ENCODE peak calls at places on chromosomes 7 and 10, in seven cellular contexts. T is WERI-Rb-1, L is cardiac muscle cell, E is psoas muscle, P is left lung, H is GM12878, A is brain microvascular endothelial cell. Q is an unnamed sample.

GRCh38 chr7:1794888-1795542 is 124.9 kb downstream of the ELFN1 start:
- DNase-seq in T (no peak), L (no peak), E (no peak), P (no peak), H (no peak), A (no peak), Q (no peak)

GRCh38 chr10:127132434-127132833 is 64.0 kb downstream of the INSYN2A start:
- DNase-seq in T (no peak), L (no peak), E (no peak), P (peak; percentile 57), H (no peak), A (no peak), Q (no peak)

GRCh38 chr10:57142925-57143576 is 782.0 kb upstream of the ZWINT start:
- DNase-seq in T (no peak), L (peak; percentile 1), E (no peak), P (no peak), H (no peak), A (no peak), Q (no peak)

GRCh38 chr10:93165367-93165766 is 91.7 kb downstream of the CYP26A1 start:
- DNase-seq in T (no peak), L (no peak), E (no peak), P (no peak), H (no peak), A (no peak), Q (no peak)

GRCh38 chr7:25849361-25850184 is 302.4 kb upstream of the NFE2L3 start:
- DNase-seq in T (no peak), L (no peak), E (no peak), P (peak; percentile 54), H (no peak), A (peak; percentile 98), Q (no peak)

GRCh38 chr7:77537136-77537594 is at the start of gene PTPN12:
- DNase-seq in T (no peak), L (no peak), E (no peak), P (no peak), H (no peak), A (peak; percentile 59), Q (no peak)

GRCh38 chr7:53611043-53611442 is 575.6 kb downstream of the POM121L12 start:
- DNase-seq in T (no peak), L (no peak), E (no peak), P (no peak), H (no peak), A (no peak), Q (no peak)

GRCh38 chr10:127408115-127408710 is 140.9 kb upstream of the NPS start:
- DNase-seq in T (no peak), L (peak; percentile 79), E (no peak), P (no peak), H (no peak), A (no peak), Q (no peak)

GRCh38 chr7:12635830-12636229 is 51.6 kb upstream of the ARL4A start:
- DNase-seq in T (no peak), L (no peak), E (no peak), P (no peak), H (peak; percentile 32), A (no peak), Q (no peak)

GRCh38 chr10:3426190-3426845 is 253.7 kb upstream of the PITRM1 start:
- DNase-seq in T (no peak), L (no peak), E (no peak), P (no peak), H (no peak), A (peak; percentile 60), Q (peak; percentile 64)

GRCh38 chr10:109205929-109206585 is 717.3 kb downstream of the XPNPEP1 start:
- DNase-seq in T (no peak), L (no peak), E (no peak), P (no peak), H (no peak), A (peak; percentile 58), Q (no peak)

GRCh38 chr7:151692721-151693120 is 173.0 kb upstream of the RHEB start:
- DNase-seq in T (no peak), L (peak; percentile 94), E (no peak), P (no peak), H (no peak), A (no peak), Q (no peak)

GRCh38 chr10:110502851-110503301 is 5.2 kb downstream of the DUSP5 start:
- DNase-seq in T (no peak), L (no peak), E (no peak), P (peak; percentile 62), H (peak; percentile 93), A (no peak), Q (peak; percentile 60)

GRCh38 chr7:126723966-126724544 is 528.7 kb downstream of the GRM8 start:
- DNase-seq in T (no peak), L (no peak), E (no peak), P (no peak), H (no peak), A (no peak), Q (no peak)

GRCh38 chr10:71090330-71090729 is 122.0 kb upstream of the UNC5B start:
- DNase-seq in T (peak; percentile 3), L (no peak), E (no peak), P (no peak), H (no peak), A (no peak), Q (peak; percentile 11)

GRCh38 chr10:43348511-43349312 is 22.7 kb upstream of the FXYD4 start:
- DNase-seq in T (peak; percentile 86), L (peak; percentile 86), E (peak; percentile 74), P (peak; percentile 89), H (peak; percentile 36), A (peak; percentile 75), Q (peak; percentile 91)

GRCh38 chr10:119651514-119652327 is 541 bp downstream of the BAG3 start:
- DNase-seq in T (no peak), L (peak; percentile 59), E (peak; percentile 49), P (no peak), H (no peak), A (no peak), Q (peak; percentile 39)

DNA sequence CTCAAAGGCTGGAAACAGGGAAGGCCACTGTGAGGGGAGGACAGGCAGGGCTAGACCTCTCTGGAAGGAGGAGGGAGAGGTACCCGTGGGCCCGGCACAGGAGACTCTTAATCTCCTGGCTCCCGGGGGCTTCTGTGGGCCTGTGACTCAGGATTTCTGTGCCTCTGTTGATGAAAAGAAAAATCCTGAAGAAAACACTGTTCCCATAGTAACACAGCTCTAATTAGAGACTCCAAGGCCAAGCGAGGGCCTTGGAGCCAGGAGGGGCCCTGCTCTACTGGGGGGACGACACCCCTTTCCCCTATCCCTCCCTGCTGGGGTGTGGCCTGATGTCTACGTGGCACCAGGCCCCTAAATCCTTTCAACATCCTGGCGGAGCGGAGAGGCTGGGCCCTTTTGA is 174.1 kb upstream of the TNRC18 start:
- DNase-seq in T (peak; percentile 50), L (no peak), E (no peak), P (no peak), H (no peak), A (peak; percentile 18), Q (no peak)
- H3K4me3 ChIP-seq in T (peak overlapping the region; percentile 7), L (no peak overlapping the region), E (no peak overlapping the region), P (no peak overlapping the region), H (peak overlapping the region; percentile 57), A (no peak overlapping the region), Q (no peak overlapping the region)

GRCh38 chr10:72364239-72364777 is 9.6 kb upstream of the DNAJB12 start:
- DNase-seq in T (peak; percentile 89), L (peak; percentile 93), E (peak; percentile 81), P (peak; percentile 84), H (peak; percentile 59), A (peak; percentile 93), Q (peak; percentile 85)
- H3K4me3 ChIP-seq in T (no peak overlapping the region), L (no peak overlapping the region), E (peak overlapping the region; percentile 27), P (no peak overlapping the region), H (no peak overlapping the region), A (peak overlapping the region; percentile 23), Q (no peak overlapping the region)

GRCh38 chr10:597976-598375 is 91.5 kb downstream of the DIP2C start:
- DNase-seq in T (no peak), L (no peak), E (no peak), P (no peak), H (no peak), A (no peak), Q (no peak)
- H3K4me3 ChIP-seq in T (no peak overlapping the region), L (no peak overlapping the region), E (no peak overlapping the region), P (no peak overlapping the region), H (no peak overlapping the region), A (no peak overlapping the region), Q (no peak overlapping the region)

DNA sequence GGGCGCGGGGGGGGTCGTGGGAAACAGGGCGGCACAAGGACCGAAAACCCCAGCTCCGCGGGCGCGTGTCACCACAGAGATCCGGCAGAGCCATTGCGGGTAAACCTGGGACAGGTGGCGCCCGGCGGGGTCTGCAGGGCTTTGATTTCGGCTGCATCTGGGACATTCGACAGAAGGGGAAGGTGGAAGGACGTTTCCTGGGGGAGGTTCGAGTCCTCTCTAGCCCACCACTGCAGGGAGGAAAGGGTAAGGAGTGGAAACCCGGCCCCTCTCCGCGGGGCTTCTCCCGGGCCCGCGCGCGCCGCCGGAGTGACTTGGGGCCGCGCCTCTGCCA is 7.6 kb downstream of the NKX2-3 start:
- DNase-seq in T (no peak), L (no peak), E (no peak), P (no peak), H (no peak), A (no peak), Q (no peak)
- H3K4me3 ChIP-seq in T (peak overlapping the region; percentile 54), L (peak overlapping the region; percentile 6), E (peak overlapping the region; percentile 44), P (no peak overlapping the region), H (no peak overlapping the region), A (no peak overlapping the region), Q (peak overlapping the region; percentile 32)

GRCh38 chr7:22359156-22359697 is 2.3 kb upstream of the RAPGEF5 start:
- DNase-seq in T (no peak), L (no peak), E (no peak), P (no peak), H (no peak), A (no peak), Q (no peak)

GRCh38 chr7:22364023-22364422 is 7.1 kb upstream of the RAPGEF5 start:
- DNase-seq in T (no peak), L (no peak), E (no peak), P (no peak), H (no peak), A (no peak), Q (no peak)

GRCh38 chr7:22361320-22361719 is 4.4 kb upstream of the RAPGEF5 start:
- DNase-seq in T (no peak), L (no peak), E (no peak), P (no peak), H (no peak), A (no peak), Q (no peak)

GRCh38 chr7:22361795-22362194 is 4.8 kb upstream of the RAPGEF5 start:
- DNase-seq in T (no peak), L (no peak), E (no peak), P (no peak), H (no peak), A (no peak), Q (peak; percentile 67)

DNA sequence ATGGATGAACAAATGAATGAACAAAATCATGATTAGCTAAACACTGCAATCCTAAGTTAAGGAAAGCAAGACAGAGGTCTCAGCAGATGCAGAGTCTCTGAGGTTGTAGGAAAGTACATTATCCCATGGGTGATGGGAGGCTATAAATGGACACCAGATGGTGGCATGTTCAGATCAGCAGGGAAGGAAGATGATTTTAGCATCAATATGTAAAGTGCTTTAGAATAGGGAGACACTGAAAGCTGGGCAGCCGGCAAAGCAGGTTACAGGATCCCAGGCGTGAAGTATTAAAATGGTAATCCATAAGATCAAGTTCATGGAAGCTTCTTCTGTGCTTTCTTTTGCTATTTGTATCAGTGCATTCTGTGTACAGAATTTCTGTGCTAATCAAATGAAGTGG is 8.0 kb upstream of the RAPGEF5 start:
- DNase-seq in T (peak; percentile 81), L (no peak), E (no peak), P (no peak), H (no peak), A (no peak), Q (no peak)
- H3K4me3 ChIP-seq in T (no peak overlapping the region), L (no peak overlapping the region), E (no peak overlapping the region), P (no peak overlapping the region), H (no peak overlapping the region), A (no peak overlapping the region), Q (no peak overlapping the region)

GRCh38 chr7:113917840-113918239 is 969 bp downstream of the PPP1R3A start:
- DNase-seq in T (no peak), L (no peak), E (no peak), P (no peak), H (no peak), A (no peak), Q (no peak)
- H3K4me3 ChIP-seq in T (no peak overlapping the region), L (peak overlapping the region; percentile 48), E (peak overlapping the region; percentile 68), P (no peak overlapping the region), H (no peak overlapping the region), A (no peak overlapping the region), Q (no peak overlapping the region)